ENCODE peak calls at places on chromosomes 1 and 21, in eight cellular contexts. I is RPMI7951; X is NCI-H1436; M is GM06990; A is activated CD4-positive, CD25-positive, alpha-beta regulatory T cell treated with anti-CD3 and anti-CD28 coated beads, Interleukin-2, amount 50 U/mL, for 72 hours; U is Kasumi-1; O is mesenteric fat pad; K is RWPE1. W is an unnamed sample.

GRCh38 chr1:12553963-12554362 is 64.0 kb downstream of the DHRS3 start:
- DNase-seq in I (no peak), X (no peak), M (no peak), A (no peak), U (no peak), O (no peak), K (no peak), W (no peak)

GRCh38 chr1:77100870-77101269 is 118.4 kb downstream of the PIGK start:
- DNase-seq in I (no peak), X (no peak), M (no peak), A (no peak), U (no peak), O (no peak), K (no peak), W (no peak)

GRCh38 chr1:46180082-46180616 is 3.9 kb upstream of the P3R3URF start:
- DNase-seq in I (no peak), X (peak), M (no peak), A (no peak), U (no peak), O (no peak), K (peak), W (no peak)

GRCh38 chr1:41806472-41807155 is 112.1 kb downstream of the HIVEP3 start:
- DNase-seq in I (no peak), X (no peak), M (peak), A (peak), U (no peak), O (no peak), K (no peak), W (no peak)

GRCh38 chr1:156832434-156832833 is 15.8 kb upstream of the SH2D2A start:
- DNase-seq in I (no peak), X (no peak), M (no peak), A (no peak), U (no peak), O (no peak), K (no peak), W (no peak)

GRCh38 chr1:111624382-111624781 is 4.8 kb downstream of the RAP1A start:
- DNase-seq in I (no peak), X (no peak), M (no peak), A (no peak), U (no peak), O (no peak), K (no peak), W (no peak)

GRCh38 chr1:32337855-32338636 is 2.0 kb upstream of the MARCKSL1 start:
- DNase-seq in I (peak), X (no peak), M (peak), A (no peak), U (no peak), O (no peak), K (no peak), W (no peak)

GRCh38 chr1:111214086-111214801 is 13.3 kb upstream of the CHI3L2 start:
- DNase-seq in I (no peak), X (no peak), M (peak), A (no peak), U (no peak), O (no peak), K (no peak), W (no peak)

GRCh38 chr1:53705446-53706096 is 33.4 kb downstream of the GLIS1 start:
- DNase-seq in I (no peak), X (no peak), M (no peak), A (no peak), U (no peak), O (no peak), K (no peak), W (no peak)

GRCh38 chr1:145849356-145850165 is 4.1 kb downstream of the NUDT17 start:
- DNase-seq in I (peak), X (no peak), M (no peak), A (no peak), U (no peak), O (no peak), K (no peak), W (peak)

GRCh38 chr1:20472860-20473711 is 12.9 kb downstream of the CAMK2N1 start:
- DNase-seq in I (no peak), X (no peak), M (no peak), A (no peak), U (no peak), O (no peak), K (no peak), W (no peak)

GRCh38 chr1:225849905-225850304 is 32.3 kb downstream of the TMEM63A start:
- DNase-seq in I (no peak), X (no peak), M (no peak), A (no peak), U (no peak), O (no peak), K (no peak), W (no peak)

GRCh38 chr1:47703161-47703825 is 265.4 kb downstream of the FOXD2 start:
- DNase-seq in I (no peak), X (no peak), M (no peak), A (no peak), U (no peak), O (no peak), K (no peak), W (no peak)

GRCh38 chr1:21099034-21099868 is 77.4 kb downstream of the EIF4G3 start:
- DNase-seq in I (peak), X (no peak), M (no peak), A (no peak), U (no peak), O (no peak), K (peak), W (peak)

GRCh38 chr1:24236170-24237045 is 49.3 kb upstream of the IFNLR1 start:
- DNase-seq in I (peak), X (no peak), M (peak), A (peak), U (no peak), O (peak), K (peak), W (peak)

GRCh38 chr1:35570589-35571137 is 2.5 kb upstream of the TFAP2E start:
- DNase-seq in I (no peak), X (no peak), M (no peak), A (no peak), U (no peak), O (peak), K (no peak), W (no peak)

GRCh38 chr1:26602378-26602959 is 72.9 kb downstream of the RPS6KA1 start:
- DNase-seq in I (peak), X (peak), M (no peak), A (no peak), U (peak), O (no peak), K (peak), W (peak)

GRCh38 chr1:238677567-238677966 is 708.8 kb upstream of the CHRM3 start:
- DNase-seq in I (peak), X (no peak), M (no peak), A (no peak), U (no peak), O (no peak), K (no peak), W (no peak)

GRCh38 chr1:38944547-38944946 is 2.9 kb upstream of the RHBDL2 start:
- DNase-seq in I (no peak), X (no peak), M (no peak), A (no peak), U (no peak), O (no peak), K (no peak), W (no peak)

GRCh38 chr21:37071561-37072238 is 1.2 kb downstream of the PIGP start:
- DNase-seq in I (peak), X (no peak), M (peak), A (no peak), U (peak), O (no peak), K (peak), W (peak)

GRCh38 chr1:186828612-186829542 is at the start of gene PLA2G4A:
- DNase-seq in I (peak), X (no peak), M (no peak), A (no peak), U (peak), O (no peak), K (peak), W (peak)

GRCh38 chr1:229716064-229716463 is 90.0 kb downstream of the URB2 start:
- DNase-seq in I (no peak), X (no peak), M (no peak), A (no peak), U (no peak), O (no peak), K (no peak), W (no peak)

GRCh38 chr1:68358439-68358838 is 91.3 kb downstream of the RPE65 start:
- DNase-seq in I (no peak), X (no peak), M (no peak), A (no peak), U (peak), O (no peak), K (no peak), W (peak)

GRCh38 chr1:41876533-41877445 is 41.9 kb downstream of the HIVEP3 start:
- DNase-seq in I (peak), X (no peak), M (no peak), A (no peak), U (no peak), O (no peak), K (no peak), W (no peak)

GRCh38 chr1:183185941-183186490 is at the start of gene LAMC2:
- DNase-seq in I (no peak), X (peak), M (no peak), A (no peak), U (no peak), O (no peak), K (peak), W (no peak)

GRCh38 chr1:7437608-7438395 is 333.3 kb upstream of the VAMP3 start:
- DNase-seq in I (no peak), X (no peak), M (no peak), A (no peak), U (no peak), O (no peak), K (no peak), W (no peak)

GRCh38 chr1:33931115-33931475 is 67.2 kb downstream of the HMGB4 start:
- DNase-seq in I (no peak), X (no peak), M (no peak), A (no peak), U (no peak), O (no peak), K (no peak), W (no peak)

GRCh38 chr1:15758953-15759661 is 512 bp downstream of the FBLIM1 start:
- DNase-seq in I (peak), X (no peak), M (no peak), A (no peak), U (no peak), O (no peak), K (peak), W (no peak)

W was measured in H4.